ENCODE peak calls at places on chromosome 11, in four cellular contexts. H, G, R and N are unnamed samples.

GRCh38 chr11:14642873-14643696 is 519 bp upstream of the PDE3B start:
- DNase-seq in H (no peak), G (peak; percentile 35), R (no peak), N (no peak)

GRCh38 chr11:7499046-7499445 is 13.7 kb downstream of the OLFML1 start:
- DNase-seq in H (no peak), G (no peak), R (no peak), N (no peak)

GRCh38 chr11:44943118-44943517 is 7.6 kb downstream of the TP53I11 start:
- DNase-seq in H (no peak), G (no peak), R (no peak), N (no peak)

GRCh38 chr11:64447717-64448598 is 89.0 kb downstream of the RPS6KA4 start:
- DNase-seq in H (peak; percentile 41), G (no peak), R (no peak), N (peak; percentile 87)

GRCh38 chr11:55673860-55674259 is 11.9 kb downstream of the OR4C6 start:
- DNase-seq in H (no peak), G (no peak), R (no peak), N (no peak)

GRCh38 chr11:118915941-118916841 is 9.5 kb downstream of the BCL9L start:
- DNase-seq in H (no peak), G (no peak), R (no peak), N (no peak)

GRCh38 chr11:64043545-64043944 is 7.8 kb downstream of the FLRT1 start:
- DNase-seq in H (no peak), G (no peak), R (no peak), N (no peak)

GRCh38 chr11:132430352-132431091 is 1060.1 kb downstream of the NTM start:
- DNase-seq in H (peak; percentile 59), G (no peak), R (no peak), N (no peak)

GRCh38 chr11:126459691-126460404 is 104.4 kb downstream of the ST3GAL4 start:
- DNase-seq in H (no peak), G (no peak), R (no peak), N (no peak)

GRCh38 chr11:27309064-27309463 is 54.0 kb downstream of the CCDC34 start:
- DNase-seq in H (no peak), G (no peak), R (no peak), N (no peak)

GRCh38 chr11:26974068-26974790 is 19.7 kb upstream of the FIBIN start:
- DNase-seq in H (no peak), G (no peak), R (no peak), N (no peak)

GRCh38 chr11:19311306-19312030 is 70.7 kb upstream of the E2F8 start:
- DNase-seq in H (peak; percentile 66), G (peak; percentile 63), R (peak; percentile 23), N (peak; percentile 4)

GRCh38 chr11:3859373-3859881 is 4.0 kb downstream of the STIM1 start:
- DNase-seq in H (no peak), G (peak; percentile 80), R (no peak), N (no peak)

GRCh38 chr11:106156290-106156937 is 79.0 kb downstream of the AASDHPPT start:
- DNase-seq in H (peak; percentile 27), G (peak; percentile 10), R (peak; percentile 15), N (no peak)

GRCh38 chr11:130652671-130653335 is 204.4 kb downstream of the ADAMTS15 start:
- DNase-seq in H (no peak), G (no peak), R (no peak), N (no peak)

GRCh38 chr11:103736986-103737622 is 299.3 kb upstream of the DDI1 start:
- DNase-seq in H (no peak), G (no peak), R (no peak), N (no peak)

GRCh38 chr11:34250732-34251639 is 106.8 kb downstream of the ABTB2 start:
- DNase-seq in H (peak; percentile 57), G (no peak), R (no peak), N (no peak)

GRCh38 chr11:113855803-113856202 is 19.6 kb downstream of the USP28 start:
- DNase-seq in H (no peak), G (no peak), R (no peak), N (no peak)

GRCh38 chr11:123188508-123189165 is 6.4 kb downstream of the CLMP start:
- DNase-seq in H (no peak), G (no peak), R (no peak), N (no peak)

GRCh38 chr11:27722117-27722844 is 22.0 kb upstream of the BDNF start:
- DNase-seq in H (peak; percentile 64), G (no peak), R (no peak), N (no peak)

GRCh38 chr11:38460901-38461300 is 1862.9 kb upstream of the RAG2 start:
- DNase-seq in H (no peak), G (no peak), R (no peak), N (peak; percentile 99)

GRCh38 chr11:75465701-75466531 is 32.9 kb upstream of the KLHL35 start:
- DNase-seq in H (no peak), G (no peak), R (no peak), N (no peak)

GRCh38 chr11:69686856-69687255 is 11.7 kb upstream of the LTO1 start:
- DNase-seq in H (no peak), G (no peak), R (no peak), N (no peak)

GRCh38 chr11:18761144-18761543 is 30.5 kb downstream of the PTPN5 start:
- DNase-seq in H (no peak), G (no peak), R (no peak), N (no peak)

GRCh38 chr11:130719516-130719915 is 196.8 kb downstream of the SNX19 start:
- DNase-seq in H (no peak), G (no peak), R (no peak), N (no peak)

GRCh38 chr11:33296695-33297094 is 39.5 kb downstream of the HIPK3 start:
- DNase-seq in H (no peak), G (no peak), R (no peak), N (no peak)

GRCh38 chr11:62688481-62688880 is 849 bp downstream of the LRRN4CL start:
- DNase-seq in H (no peak), G (no peak), R (no peak), N (no peak)
- TF ChIP-seq JUND in H (no peak), G (no peak), R (no peak), N (no peak)

GRCh38 chr11:76607431-76607830 is 63.1 kb downstream of the LRRC32 start:
- DNase-seq in H (no peak), G (no peak), R (no peak), N (no peak)

GRCh38 chr11:76612226-76612625 is 58.3 kb downstream of the LRRC32 start:
- DNase-seq in H (no peak), G (no peak), R (no peak), N (no peak)

GRCh38 chr11:76609736-76610370 is 60.7 kb downstream of the LRRC32 start:
- DNase-seq in H (peak; percentile 5), G (no peak), R (no peak), N (no peak)

GRCh38 chr11:76610871-76611475 is 59.6 kb downstream of the LRRC32 start:
- DNase-seq in H (peak; percentile 84), G (no peak), R (no peak), N (no peak)

DNA sequence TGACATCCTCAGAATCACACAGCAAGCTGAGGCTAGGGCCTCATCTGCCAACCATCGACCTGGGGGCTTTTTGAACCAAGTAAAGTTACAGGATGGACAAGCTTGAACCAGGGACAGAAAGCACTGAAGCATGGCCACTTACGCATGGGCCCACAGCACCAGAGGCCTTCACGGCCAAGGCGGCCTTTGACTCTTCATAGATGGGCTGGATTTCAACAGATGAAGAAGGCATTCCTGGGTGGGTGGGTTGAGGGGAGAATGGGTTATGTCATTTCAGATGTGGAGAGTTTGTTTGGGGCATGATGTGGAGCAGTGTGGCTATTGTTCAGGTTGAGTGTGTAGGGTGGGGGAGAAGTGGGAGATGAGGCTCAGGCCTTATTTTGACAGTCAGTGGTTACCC is 60.2 kb downstream of the LRRC32 start:
- DNase-seq in H (peak; percentile 35), G (no peak), R (no peak), N (no peak)
- TF ChIP-seq JUND in H (no peak), G (no peak), R (no peak), N (no peak)

GRCh38 chr11:73981051-73981805 is 1.4 kb downstream of the UCP2 start:
- DNase-seq in H (no peak), G (no peak), R (no peak), N (no peak)

GRCh38 chr11:73978576-73979086 is 4.0 kb downstream of the UCP2 start:
- DNase-seq in H (no peak), G (no peak), R (no peak), N (no peak)

GRCh38 chr11:73982595-73982989 is at the start of gene UCP2:
- DNase-seq in H (peak; percentile 95), G (peak; percentile 91), R (no peak), N (peak; percentile 89)

GRCh38 chr11:73977856-73978519 is 4.7 kb downstream of the UCP2 start:
- DNase-seq in H (no peak), G (no peak), R (no peak), N (no peak)

DNA sequence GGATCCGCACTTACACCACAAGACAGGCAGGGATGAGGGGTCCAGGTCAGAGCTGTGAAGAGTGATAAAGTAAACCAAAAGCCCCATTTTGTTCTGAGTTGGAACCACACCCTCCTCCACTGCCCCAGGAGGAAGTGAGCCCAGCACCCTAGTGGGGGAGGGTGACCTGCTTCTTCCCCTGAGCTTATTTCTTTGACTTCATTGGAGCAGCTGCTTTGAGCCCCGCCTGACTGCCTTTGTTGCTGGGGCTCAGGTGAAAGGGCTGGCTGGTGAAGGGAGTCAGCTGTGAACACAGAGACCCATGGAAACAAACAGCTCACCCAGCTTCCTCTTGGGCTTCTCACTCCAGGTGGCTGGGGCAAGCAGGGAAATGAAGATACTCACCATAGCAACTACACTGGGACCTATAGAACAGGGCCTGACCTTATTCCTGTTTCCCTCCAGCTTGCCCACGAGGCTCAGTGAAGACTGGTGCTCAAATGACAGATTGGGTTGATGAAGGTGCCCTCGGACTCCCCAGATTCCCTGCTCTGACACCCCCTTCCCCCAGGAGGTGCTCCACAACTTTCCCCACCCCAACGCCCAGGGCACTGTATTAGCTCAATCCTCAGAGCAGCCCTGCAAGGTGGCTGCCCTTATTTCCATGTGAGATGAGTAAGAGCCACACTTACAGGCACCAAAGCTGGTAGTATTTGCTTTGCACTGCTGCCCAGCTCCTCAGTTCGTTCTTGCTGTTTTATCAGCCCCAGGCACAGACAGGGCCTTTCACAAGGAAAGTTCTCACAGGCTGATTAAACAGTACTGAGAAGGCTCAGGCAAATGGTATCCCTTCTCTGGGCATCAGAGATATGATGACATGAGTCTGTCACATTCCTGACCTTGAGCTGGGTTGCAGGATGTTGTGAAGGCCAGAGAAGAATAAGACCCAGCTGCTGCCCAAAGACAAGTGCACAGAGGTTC is 2.4 kb downstream of the UCP2 start:
- DNase-seq in H (no peak), G (peak; percentile 76), R (peak; percentile 38), N (no peak)
- TF ChIP-seq JUND in H (no peak), G (no peak), R (no peak), N (no peak)

GRCh38 chr11:6260207-6260726 is 629 bp downstream of the CCKBR start:
- DNase-seq in H (no peak), G (no peak), R (no peak), N (no peak)

GRCh38 chr11:6263664-6264063 is 4.0 kb downstream of the CCKBR start:
- DNase-seq in H (peak; percentile 0), G (no peak), R (no peak), N (no peak)

GRCh38 chr11:6258141-6258540 is 1.5 kb upstream of the CCKBR start:
- DNase-seq in H (no peak), G (no peak), R (no peak), N (no peak)

GRCh38 chr11:6258571-6258998 is 1.1 kb upstream of the CCKBR start:
- DNase-seq in H (no peak), G (no peak), R (no peak), N (no peak)

DNA sequence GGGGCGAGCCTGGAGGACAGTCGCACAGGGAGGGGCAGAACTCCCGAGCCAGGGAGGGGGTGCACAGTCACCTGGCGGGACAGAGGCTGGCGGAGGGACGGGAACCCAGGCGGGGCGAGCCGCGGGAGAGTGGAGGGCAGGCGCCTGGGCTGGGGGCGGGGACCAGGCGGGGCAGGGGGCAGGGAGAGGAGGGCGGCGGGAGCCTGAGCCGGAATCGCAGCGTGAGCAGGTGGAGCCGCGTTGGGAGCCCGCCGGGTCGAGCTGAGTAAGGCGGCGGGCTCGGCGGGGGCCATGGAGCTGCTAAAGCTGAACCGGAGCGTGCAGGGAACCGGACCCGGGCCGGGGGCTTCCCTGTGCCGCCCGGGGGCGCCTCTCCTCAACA is at the start of gene CCKBR:
- DNase-seq in H (peak; percentile 61), G (no peak), R (no peak), N (no peak)
- TF ChIP-seq JUND in H (no peak), G (no peak), R (no peak), N (no peak)